ENCODE peak calls at places on chromosomes 4 and X, in four cellular contexts. Z is A549, X is HL-60, K is colonic mucosa. T is an unnamed sample.

GRCh38 chr4:174532479-174532878 is 10.2 kb upstream of the HPGD start:
- DNase-seq in X (no peak), K (no peak), Z (no peak), T (no peak)

GRCh38 chrX:43962636-43963035 is 10.6 kb downstream of the NDP start:
- DNase-seq in K (no peak), Z (no peak), X (no peak), T (no peak)

GRCh38 chr4:106329027-106329618 is 12.8 kb downstream of the AIMP1 start:
- DNase-seq in K (no peak), Z (peak), X (peak), T (no peak)

GRCh38 chrX:65451663-65452062 is 82.9 kb downstream of the LAS1L start:
- DNase-seq in K (peak), X (peak), Z (no peak), T (no peak)

GRCh38 chr4:86558258-86558657 is 35.9 kb upstream of the PTPN13 start:
- DNase-seq in X (no peak), Z (no peak), K (no peak), T (no peak)

GRCh38 chr4:55330241-55330640 is 15.8 kb upstream of the SRD5A3 start:
- DNase-seq in K (no peak), X (peak), Z (no peak), T (no peak)

GRCh38 chrX:140480765-140481164 is 24.1 kb downstream of the SOX3 start:
- DNase-seq in X (no peak), K (no peak), Z (no peak), T (no peak)

GRCh38 chr4:102598102-102598758 is 97.1 kb downstream of the NFKB1 start:
- DNase-seq in Z (no peak), K (no peak), X (no peak), T (no peak)

GRCh38 chr4:179415842-179416223 is 1973.6 kb upstream of the AGA start:
- DNase-seq in Z (no peak), K (no peak), X (no peak), T (no peak)

GRCh38 chr4:87123241-87123640 is 97.2 kb downstream of the KLHL8 start:
- DNase-seq in Z (no peak), X (no peak), K (no peak), T (no peak)

DNA sequence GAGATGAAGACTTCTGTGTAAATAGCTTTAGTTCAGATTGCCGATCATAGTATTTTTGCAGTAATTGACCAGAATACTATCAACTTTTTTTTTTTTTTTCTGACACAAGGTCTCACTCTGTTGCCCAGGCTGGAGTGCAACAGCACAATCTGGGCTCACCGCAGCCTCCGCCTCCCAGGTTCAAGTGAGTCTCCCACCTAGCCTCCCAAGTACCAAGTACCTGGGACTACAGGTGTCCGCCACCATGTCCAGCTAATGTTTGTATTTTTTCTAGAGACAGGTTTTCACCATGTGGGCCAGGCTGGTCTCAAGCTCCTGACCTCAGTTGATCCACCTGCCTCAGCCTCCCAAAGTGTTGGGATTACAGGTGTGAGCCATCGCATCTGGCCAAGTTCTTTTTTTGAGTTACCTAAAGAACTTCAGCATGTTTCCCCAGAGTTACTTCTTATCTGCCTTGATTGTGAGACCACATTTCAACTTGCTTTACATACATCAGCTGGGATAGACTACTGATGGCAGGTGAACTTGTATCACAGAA is 2.8 kb downstream of the UGDH start:
- DNase-seq in K (no peak), X (no peak), Z (no peak), T (no peak)
- H3K27ac ChIP-seq in K (no peak), X (no peak), Z (peak), T (no peak)

DNA sequence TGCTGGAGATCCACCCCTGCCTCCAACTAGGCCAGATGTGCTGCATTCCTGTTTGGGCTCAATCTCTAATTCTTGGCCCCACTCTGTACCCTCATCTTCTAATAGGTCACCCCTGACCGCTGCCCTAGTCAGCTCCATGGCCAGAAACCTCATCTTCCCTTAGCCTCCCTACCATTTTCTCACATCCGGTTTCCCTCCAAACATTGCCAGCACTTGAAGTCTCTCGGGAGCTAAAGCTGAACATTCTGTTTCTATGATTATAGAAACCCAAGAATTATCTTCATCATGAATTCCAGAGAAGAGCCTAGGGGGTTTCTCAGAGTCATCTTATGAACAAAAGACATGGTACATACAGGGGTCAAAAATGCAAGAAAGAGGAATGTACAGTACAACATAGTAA is 179.7 kb downstream of the AMELX start:
- DNase-seq in K (no peak), X (no peak), Z (no peak), T (no peak)
- H3K27ac ChIP-seq in K (no peak), X (no peak), Z (no peak), T (no peak)

GRCh38 chr4:173521474-173522159 is 8.4 kb downstream of the HAND2 start:
- DNase-seq in Z (no peak), X (no peak), K (no peak), T (no peak)
- H3K27ac ChIP-seq in Z (no peak), X (no peak), K (peak), T (no peak)

DNA sequence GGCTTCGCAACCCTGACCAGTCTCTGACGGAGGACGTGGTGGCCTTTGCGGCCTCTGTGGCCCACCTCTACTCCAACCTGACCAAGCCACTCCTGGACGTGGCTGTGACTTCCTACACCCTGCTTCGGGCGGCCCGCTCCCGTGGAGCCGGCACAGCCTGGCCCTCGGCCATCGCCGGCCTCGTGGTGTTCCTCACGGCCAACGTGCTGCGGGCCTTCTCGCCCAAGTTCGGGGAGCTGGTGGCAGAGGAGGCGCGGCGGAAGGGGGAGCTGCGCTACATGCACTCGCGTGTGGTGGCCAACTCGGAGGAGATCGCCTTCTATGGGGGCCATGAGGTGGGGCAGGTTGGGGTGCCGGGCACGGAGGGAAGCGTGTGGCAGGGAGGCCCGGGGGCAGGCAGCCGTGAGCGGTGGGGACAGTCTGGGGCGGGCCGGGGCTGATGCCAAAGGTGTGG is 1.2 kb downstream of the ABCD1 start:
- DNase-seq in Z (no peak), X (no peak), K (no peak), T (no peak)
- H3K27ac ChIP-seq in Z (no peak), X (peak), K (peak), T (peak)

DNA sequence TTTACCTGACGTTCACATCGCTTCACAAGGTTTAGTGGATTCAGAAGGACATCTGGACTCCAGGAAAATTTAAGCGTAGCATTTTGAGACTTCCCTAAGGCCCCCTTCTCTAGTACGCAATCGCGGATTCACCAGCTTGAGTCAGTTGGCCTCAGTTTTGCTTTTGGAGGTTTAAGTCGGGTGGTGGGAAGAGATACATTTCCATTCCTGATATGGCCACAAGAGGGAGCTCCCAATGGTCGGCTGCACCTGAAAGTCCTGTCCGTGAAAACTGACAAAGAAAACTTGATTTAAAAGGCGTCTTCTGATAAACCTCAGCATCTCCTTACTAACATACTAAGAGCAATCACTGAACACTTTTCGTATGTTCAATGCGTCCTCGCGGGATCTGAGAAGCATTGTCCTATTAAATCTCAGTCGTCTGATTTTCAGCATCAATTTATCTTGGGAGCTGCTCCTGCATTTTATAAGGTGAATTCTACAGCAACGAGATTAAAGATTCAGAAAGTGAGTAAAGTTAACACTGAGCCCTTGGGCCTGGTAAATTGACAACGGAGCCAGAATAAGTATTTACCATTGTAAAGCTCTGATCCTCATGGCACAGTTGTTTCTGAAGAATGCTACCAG is 50.6 kb downstream of the LGI2 start:
- DNase-seq in X (peak), K (peak), Z (peak), T (peak)
- H3K27ac ChIP-seq in X (peak), K (peak), Z (no peak), T (peak)

GRCh38 chr4:15936495-15936894 is 2.0 kb downstream of the FGFBP1 start:
- DNase-seq in K (peak), Z (no peak), X (no peak), T (peak)

GRCh38 chr4:15935504-15936392 is 2.8 kb downstream of the FGFBP1 start:
- DNase-seq in K (no peak), Z (no peak), X (no peak), T (no peak)

GRCh38 chr4:15938640-15939039 is at the start of gene FGFBP1:
- DNase-seq in X (no peak), Z (no peak), K (no peak), T (no peak)

GRCh38 chr4:15934259-15934658 is 4.3 kb downstream of the FGFBP1 start:
- DNase-seq in Z (no peak), K (no peak), X (no peak), T (no peak)

DNA sequence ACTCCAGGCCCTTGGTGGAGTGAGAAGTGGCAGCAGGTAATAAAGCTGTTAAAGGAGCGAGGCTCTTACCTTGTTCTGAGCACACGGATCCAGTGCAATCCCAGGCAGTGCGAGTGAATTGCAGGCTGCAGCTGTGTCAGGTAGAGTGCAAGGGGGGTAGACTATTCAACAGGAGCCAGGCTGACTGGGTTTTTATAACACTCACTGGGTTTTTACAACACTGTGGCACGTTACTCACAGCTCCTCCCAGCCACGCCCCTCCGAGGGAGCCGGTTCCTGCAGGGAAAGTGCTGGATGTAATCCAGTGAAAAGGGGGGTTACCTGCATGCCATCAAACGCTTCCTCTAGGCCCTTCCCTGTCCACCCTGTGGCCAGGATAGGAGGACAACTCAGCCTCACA is 358 bp downstream of the FGFBP1 start:
- DNase-seq in Z (peak), X (no peak), K (peak), T (peak)
- H3K27ac ChIP-seq in Z (no peak), X (no peak), K (peak), T (no peak)

DNA sequence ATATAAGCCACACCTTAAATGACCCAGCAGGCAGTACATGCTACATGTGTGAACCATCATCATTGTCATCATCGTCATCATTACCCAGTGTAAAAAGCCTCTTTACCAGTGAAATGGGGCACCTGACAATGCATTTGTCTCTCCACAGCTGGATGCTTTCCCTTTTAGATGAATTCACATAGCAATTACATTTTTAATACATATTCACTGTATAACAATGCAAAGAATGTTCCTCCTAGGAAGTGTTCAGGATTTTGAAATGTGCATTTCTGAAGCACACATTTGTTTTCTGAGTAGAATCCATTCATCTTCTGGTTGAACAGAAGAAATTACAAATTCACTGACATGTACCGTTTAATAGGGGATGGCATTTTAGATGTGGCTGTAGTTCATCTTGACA is 111.1 kb downstream of the SH3RF1 start:
- DNase-seq in K (no peak), X (no peak), Z (no peak), T (no peak)
- H3K27ac ChIP-seq in K (no peak), X (no peak), Z (no peak), T (no peak)